ENCODE peak calls at places on chromosomes 6 and 20, in four cellular contexts. H is K562, O is GM12878, R is HepG2. Z is an unnamed sample.

GRCh38 chr20:37901280-37901666 is 1.7 kb upstream of the VSTM2L start:
- DNase-seq in H (peak; percentile 46), O (no peak), R (no peak), Z (no peak)

GRCh38 chr6:160634706-160635105 is 29.4 kb downstream of the LPA start:
- DNase-seq in H (no peak), O (peak; percentile 0), R (no peak), Z (no peak)

GRCh38 chr6:10314163-10314955 is 100.5 kb downstream of the TFAP2A start:
- DNase-seq in H (peak; percentile 73), O (no peak), R (no peak), Z (no peak)

GRCh38 chr20:60080401-60080800 is 122.2 kb downstream of the CDH26 start:
- DNase-seq in H (no peak), O (no peak), R (no peak), Z (no peak)

GRCh38 chr6:1145756-1146218 is 166.1 kb upstream of the FOXQ1 start:
- DNase-seq in H (no peak), O (no peak), R (no peak), Z (peak; percentile 22)

GRCh38 chr20:17456226-17456625 is 75.0 kb downstream of the BFSP1 start:
- DNase-seq in H (no peak), O (no peak), R (no peak), Z (no peak)

GRCh38 chr20:62064788-62065668 is 653 bp downstream of the TAF4 start:
- DNase-seq in H (peak; percentile 23), O (no peak), R (no peak), Z (no peak)

GRCh38 chr6:150403458-150404245 is 34.8 kb downstream of the IYD start:
- DNase-seq in H (no peak), O (no peak), R (no peak), Z (peak; percentile 49)

GRCh38 chr20:23166563-23166962 is 80.4 kb upstream of the CD93 start:
- DNase-seq in H (no peak), O (no peak), R (no peak), Z (no peak)

DNA sequence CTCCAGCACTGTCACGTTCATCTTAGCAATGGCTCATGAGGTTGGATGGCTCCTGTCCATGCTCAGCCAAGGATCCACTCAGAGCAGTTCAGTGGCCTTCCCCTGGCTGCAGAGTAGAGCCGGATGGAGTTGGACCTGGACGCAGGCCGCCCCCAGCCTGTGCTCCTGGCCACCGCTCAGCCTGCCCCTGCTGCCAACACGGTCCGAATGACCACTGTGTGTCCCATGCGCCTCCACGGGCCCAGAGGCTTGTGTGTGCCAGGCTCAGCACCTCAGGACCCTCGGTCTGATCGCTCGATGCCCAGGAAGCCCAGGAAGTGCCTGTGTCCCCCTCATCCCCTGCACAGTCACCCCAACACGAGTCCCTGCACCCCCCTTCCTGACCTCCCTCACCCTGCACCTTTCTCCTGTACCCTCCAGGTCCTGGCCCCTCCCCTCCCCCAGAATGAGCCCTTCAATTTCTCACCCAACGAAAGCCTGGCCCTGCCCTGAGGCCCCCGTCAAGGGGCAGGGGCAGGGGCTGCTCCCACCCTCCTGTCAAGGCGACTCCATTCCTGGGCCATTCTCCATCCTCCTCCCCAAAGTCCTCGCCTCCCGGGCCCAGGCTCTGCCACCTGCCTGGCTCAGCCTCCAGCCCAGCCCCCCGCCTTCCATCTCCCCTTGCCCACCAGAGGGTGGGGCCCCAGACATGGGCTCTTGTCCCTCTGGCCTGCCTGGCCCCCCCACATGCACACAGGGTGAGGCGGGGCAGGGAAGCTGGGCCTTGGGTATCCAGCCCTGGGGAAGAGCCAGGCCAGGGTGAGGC is 95.4 kb downstream of the YTHDF1 start:
- DNase-seq in H (no peak), O (no peak), R (no peak), Z (no peak)
- TF ChIP-seq FOXK2 in H (no peak), O (no peak), R (no peak), Z (no peak)

GRCh38 chr20:57425150-57426013 is 34.2 kb downstream of the RBM38 start:
- DNase-seq in H (peak; percentile 51), O (no peak), R (no peak), Z (no peak)

GRCh38 chr20:57427239-57428127 is 36.3 kb downstream of the RBM38 start:
- DNase-seq in H (no peak), O (no peak), R (no peak), Z (no peak)

GRCh38 chr20:57426831-57427230 is 35.6 kb downstream of the RBM38 start:
- DNase-seq in H (no peak), O (no peak), R (no peak), Z (no peak)

GRCh38 chr20:57428611-57429496 is 37.7 kb downstream of the RBM38 start:
- DNase-seq in H (no peak), O (no peak), R (peak; percentile 83), Z (no peak)

GRCh38 chr20:57426156-57426769 is 35.1 kb downstream of the RBM38 start:
- DNase-seq in H (no peak), O (no peak), R (no peak), Z (no peak)
- TF ChIP-seq FOXK2 in H (no peak), O (no peak), R (no peak), Z (no peak)

DNA sequence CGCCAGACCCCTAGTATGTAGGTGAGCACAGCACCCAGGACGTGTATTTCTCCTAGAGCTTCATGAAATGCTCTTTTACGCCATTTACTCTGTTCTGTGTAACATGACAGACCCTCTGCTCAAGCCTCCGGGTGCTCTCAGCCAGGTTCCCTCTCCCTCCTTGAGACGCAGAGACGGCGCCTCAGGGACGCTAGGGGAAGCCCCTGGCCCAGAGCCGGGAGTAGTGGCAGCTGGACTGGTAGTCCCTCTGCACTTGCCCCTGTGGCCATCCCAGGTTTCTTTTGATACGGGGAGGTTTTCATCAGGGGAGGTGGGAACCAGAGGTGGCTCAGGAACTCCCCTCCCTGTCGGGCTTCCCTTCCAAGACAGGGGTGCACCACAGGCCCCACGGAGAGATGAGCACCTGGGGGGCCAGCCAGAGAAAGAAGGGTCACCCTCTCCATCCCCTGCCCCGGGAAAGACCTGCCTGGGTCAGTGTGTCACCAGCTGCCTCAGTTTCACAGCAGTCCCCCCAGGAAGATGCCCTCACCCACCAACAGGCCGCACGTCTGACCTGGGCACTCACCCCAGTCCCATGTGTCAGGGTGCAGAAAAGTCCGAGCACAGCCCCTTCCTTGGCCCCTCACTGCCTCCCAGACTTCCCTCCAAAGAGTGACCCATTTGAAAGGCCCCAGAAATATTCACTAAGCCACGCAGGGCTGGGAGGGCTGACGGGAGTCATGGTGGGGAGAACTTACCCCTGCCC is 58.1 kb upstream of the AFDN start:
- DNase-seq in H (no peak), O (no peak), R (no peak), Z (no peak)
- TF ChIP-seq FOXK2 in H (no peak), O (no peak), R (no peak), Z (no peak)

GRCh38 chr6:31356946-31357466 is at the start of gene HLA-B:
- DNase-seq in H (peak; percentile 9), O (peak; percentile 87), R (peak; percentile 49), Z (peak; percentile 86)
- TF ChIP-seq FOXK2 in H (no peak), O (no peak), R (no peak), Z (no peak)

GRCh38 chr6:130959938-130960337 is 103.1 kb downstream of the EPB41L2 start:
- DNase-seq in H (no peak), O (no peak), R (no peak), Z (no peak)
- TF ChIP-seq FOXK2 in H (no peak), O (no peak), R (no peak), Z (no peak)

DNA sequence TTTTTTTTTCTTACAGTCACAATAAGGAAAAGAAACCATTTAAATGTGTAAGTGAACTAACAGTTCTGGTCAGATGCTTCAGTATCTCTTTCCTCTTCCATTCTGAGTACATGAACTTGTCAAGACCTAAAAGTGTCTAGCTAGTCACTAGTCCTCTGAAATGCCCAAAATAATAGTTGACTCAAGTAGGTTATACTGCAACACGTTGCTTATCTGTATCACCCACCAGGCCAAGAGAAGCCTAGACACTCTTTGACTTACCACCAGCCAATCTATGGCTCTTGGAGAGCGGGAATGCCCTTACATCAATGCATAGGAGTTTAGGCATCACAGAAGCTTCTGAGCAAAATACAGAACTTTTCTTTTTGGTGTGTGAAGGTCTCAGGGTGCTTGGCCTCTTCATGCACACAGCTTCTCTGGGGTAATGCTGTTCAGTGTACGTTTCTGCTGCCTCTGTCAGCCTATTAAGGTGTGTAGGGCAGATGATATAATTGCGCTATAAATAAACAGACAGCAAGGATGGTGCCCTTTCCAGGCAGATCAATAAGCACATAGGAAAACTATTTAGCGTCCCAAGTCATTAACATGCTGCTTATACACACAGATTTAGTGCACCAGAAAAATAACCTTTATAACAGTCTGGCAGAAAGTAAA is 7.8 kb upstream of the GFOD1 start:
- DNase-seq in H (no peak), O (no peak), R (no peak), Z (no peak)
- TF ChIP-seq FOXK2 in H (no peak), O (no peak), R (no peak), Z (no peak)

GRCh38 chr6:63740709-63741108 is 105.1 kb downstream of the PHF3 start:
- DNase-seq in H (no peak), O (no peak), R (no peak), Z (no peak)
- TF ChIP-seq FOXK2 in H (no peak), O (no peak), R (no peak), Z (no peak)